ENCODE peak calls at places on chromosome 14, in four cellular contexts. F is GM12878, E is K562, B is GM12891. C is an unnamed sample.
A peak's percentile ranks its signal among the peaks of the same experiment; 100 is the strongest.

GRCh38 chr14:61537567-61538463 is 157.5 kb upstream of the HIF1A start:
- DNase-seq in F (no peak), E (peak; percentile 10), B (no peak), C (no peak)

GRCh38 chr14:55274144-55274543 is 2.9 kb downstream of the FBXO34 start:
- DNase-seq in F (no peak), E (no peak), B (no peak), C (no peak)

GRCh38 chr14:103522028-103522581 is 525 bp downstream of the CKB start:
- DNase-seq in F (no peak), E (peak; percentile 66), B (no peak), C (no peak)

GRCh38 chr14:27387458-27387857 is 789.6 kb upstream of the NOVA1 start:
- DNase-seq in F (no peak), E (no peak), B (no peak), C (no peak)

GRCh38 chr14:68042002-68042401 is 222.4 kb downstream of the RAD51B start:
- DNase-seq in F (no peak), E (no peak), B (no peak), C (no peak)

GRCh38 chr14:38065101-38065762 is 142.5 kb upstream of the SSTR1 start:
- DNase-seq in F (no peak), E (no peak), B (no peak), C (no peak)

GRCh38 chr14:81565441-81566290 is 32.0 kb upstream of the SEL1L start:
- DNase-seq in F (no peak), E (peak; percentile 13), B (peak; percentile 24), C (peak; percentile 4)

GRCh38 chr14:71464840-71465239 is 467.4 kb upstream of the RGS6 start:
- DNase-seq in F (no peak), E (no peak), B (no peak), C (no peak)

GRCh38 chr14:70148911-70149675 is 39.7 kb downstream of the SLC8A3 start:
- DNase-seq in F (no peak), E (no peak), B (no peak), C (no peak)

GRCh38 chr14:97198813-97199212 is 401.6 kb downstream of the VRK1 start:
- DNase-seq in F (no peak), E (peak; percentile 6), B (no peak), C (no peak)

GRCh38 chr14:69535230-69535848 is 39.3 kb downstream of the CCDC177 start:
- DNase-seq in F (no peak), E (peak; percentile 28), B (no peak), C (no peak)

GRCh38 chr14:58731465-58732330 is 93.9 kb downstream of the DACT1 start:
- DNase-seq in F (no peak), E (no peak), B (no peak), C (no peak)

GRCh38 chr14:57346741-57347140 is 43.6 kb upstream of the NAA30 start:
- DNase-seq in F (no peak), E (no peak), B (no peak), C (no peak)

GRCh38 chr14:73478684-73479083 is 12.0 kb upstream of the RIOX1 start:
- DNase-seq in F (no peak), E (no peak), B (no peak), C (no peak)

GRCh38 chr14:104795468-104795780 is at the start of gene AKT1:
- DNase-seq in F (no peak), E (peak; percentile 72), B (no peak), C (no peak)

GRCh38 chr14:104793703-104793959 is 1.9 kb downstream of the AKT1 start:
- DNase-seq in F (no peak), E (no peak), B (no peak), C (no peak)

GRCh38 chr14:104794641-104795467 is 694 bp downstream of the AKT1 start:
- DNase-seq in F (no peak), E (peak; percentile 66), B (peak; percentile 71), C (no peak)

GRCh38 chr14:104792945-104793702 is 2.4 kb downstream of the AKT1 start:
- DNase-seq in F (no peak), E (no peak), B (no peak), C (no peak)

DNA sequence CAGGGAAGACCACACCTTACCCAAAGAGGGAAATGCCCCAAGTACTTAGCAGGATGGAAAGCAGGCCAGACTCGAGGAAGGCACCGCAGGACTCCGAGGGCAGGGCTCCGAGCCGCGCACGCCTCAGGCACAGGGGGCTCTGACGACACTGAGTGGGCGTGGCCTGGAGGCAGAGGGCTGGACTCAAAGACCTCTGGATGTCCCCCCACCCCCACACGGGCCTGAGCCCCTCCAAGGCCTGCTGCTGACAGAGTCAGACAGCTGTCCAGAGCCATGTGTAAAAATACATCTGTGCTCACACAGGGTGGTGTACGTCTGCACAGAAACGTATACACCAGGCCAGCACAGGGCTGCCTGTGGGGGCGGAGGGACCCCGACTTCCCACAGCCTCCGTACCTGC is 1.4 kb downstream of the AKT1 start:
- DNase-seq in F (no peak), E (peak; percentile 66), B (peak; percentile 76), C (no peak)
- TF ChIP-seq SPI1 in F (no peak), E (no peak), B (no peak), C (no peak)

GRCh38 chr14:95840094-95840493 is 36.5 kb upstream of the TUNAR start:
- DNase-seq in F (no peak), E (no peak), B (no peak), C (no peak)
- TF ChIP-seq SPI1 in F (no peak), E (no peak), B (no peak), C (no peak)

GRCh38 chr14:74518221-74518620 is 24.7 kb downstream of the ISCA2 start:
- DNase-seq in F (no peak), E (no peak), B (no peak), C (no peak)

GRCh38 chr14:74517731-74518130 is 24.2 kb downstream of the ISCA2 start:
- DNase-seq in F (no peak), E (no peak), B (no peak), C (no peak)

GRCh38 chr14:74514471-74514932 is 20.9 kb downstream of the ISCA2 start:
- DNase-seq in F (no peak), E (no peak), B (no peak), C (no peak)

GRCh38 chr14:74515891-74516412 is 22.4 kb downstream of the ISCA2 start:
- DNase-seq in F (no peak), E (no peak), B (no peak), C (no peak)

DNA sequence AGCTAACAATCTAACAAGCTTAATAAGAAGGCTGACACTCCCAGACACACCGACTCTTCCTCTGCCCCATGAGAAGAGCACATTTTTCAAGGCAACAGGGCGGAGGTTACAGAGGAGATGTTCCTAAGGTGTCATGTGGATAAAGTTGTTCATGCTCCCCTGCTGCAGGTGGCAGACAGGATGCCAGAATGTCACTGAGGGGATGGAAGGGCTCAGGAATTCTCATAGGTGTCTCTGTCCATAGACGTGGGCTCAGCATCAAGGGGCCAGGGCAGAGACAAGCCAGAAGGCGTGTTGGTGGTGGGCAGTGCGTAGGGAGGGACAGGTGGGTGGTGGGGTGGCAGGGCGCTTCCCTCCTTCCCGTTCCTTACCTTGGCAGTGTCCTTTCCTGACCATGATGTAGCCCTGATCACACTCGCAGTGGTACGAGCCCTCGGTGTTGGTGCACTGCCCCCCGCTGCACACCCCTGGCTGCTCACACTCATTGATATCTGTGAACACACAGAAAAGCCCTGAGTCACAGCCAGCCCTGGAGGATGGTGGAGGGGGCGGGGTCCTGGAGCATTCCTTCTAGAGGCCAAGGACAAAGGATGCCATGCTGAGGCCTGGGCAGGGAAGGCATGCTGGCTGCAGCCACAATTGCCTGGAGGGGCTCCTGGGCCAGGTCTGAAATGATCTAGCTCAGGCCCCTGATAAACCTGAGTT is 23.0 kb downstream of the ISCA2 start:
- DNase-seq in F (no peak), E (no peak), B (no peak), C (no peak)
- TF ChIP-seq SPI1 in F (no peak), E (no peak), B (no peak), C (no peak)

GRCh38 chr14:94037954-94038353 is 11.8 kb downstream of the OTUB2 start:
- DNase-seq in F (no peak), E (no peak), B (no peak), C (no peak)
- TF ChIP-seq SPI1 in F (no peak), E (no peak), B (no peak), C (no peak)